ENCODE peak calls at places on chromosome 7, in four cellular contexts. X, W, H and I are unnamed samples.

GRCh38 chr7:50557114-50557513 is 8.1 kb downstream of the DDC start:
- DNase-seq in H (no peak), X (no peak), W (no peak), I (no peak)

GRCh38 chr7:105450177-105450861 is 61.6 kb upstream of the SRPK2 start:
- DNase-seq in H (no peak), X (no peak), W (no peak), I (no peak)

GRCh38 chr7:6367701-6368211 is 80.0 kb downstream of the DAGLB start:
- DNase-seq in X (peak), W (peak), H (no peak), I (no peak)

GRCh38 chr7:14698239-14698638 is 204.3 kb downstream of the DGKB start:
- DNase-seq in W (no peak), X (no peak), H (no peak), I (no peak)

GRCh38 chr7:81857385-81857784 is 87.5 kb upstream of the HGF start:
- DNase-seq in H (no peak), X (no peak), W (peak), I (no peak)

GRCh38 chr7:49255061-49255460 is 330.7 kb downstream of the CDC14C start:
- DNase-seq in W (peak), X (peak), H (no peak), I (no peak)

GRCh38 chr7:158676171-158676840 is 28.3 kb downstream of the NCAPG2 start:
- DNase-seq in H (no peak), W (peak), X (peak), I (no peak)

GRCh38 chr7:125927556-125927955 is 997.9 kb upstream of the POT1 start:
- DNase-seq in X (no peak), H (no peak), W (no peak), I (no peak)

GRCh38 chr7:32036557-32036956 is 33.6 kb downstream of the PDE1C start:
- DNase-seq in X (peak), H (no peak), W (peak), I (no peak)

DNA sequence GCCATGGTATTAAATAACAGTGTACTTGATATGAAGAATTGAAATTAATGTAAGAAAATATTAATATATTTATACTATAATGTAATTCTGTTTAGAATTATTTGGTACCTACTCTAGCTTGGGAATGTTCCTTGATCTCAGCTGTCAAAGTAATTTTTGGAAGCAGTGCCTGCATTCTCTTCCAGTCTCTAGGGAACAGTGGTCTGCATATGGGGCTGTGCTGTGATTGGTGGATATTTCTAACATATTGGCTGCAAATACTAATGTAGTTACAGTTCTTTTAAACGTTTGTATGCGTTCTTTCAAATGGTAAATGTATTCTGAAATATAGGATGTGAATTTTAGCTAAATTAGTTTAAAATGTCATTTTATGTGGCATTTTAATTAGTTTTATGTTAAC is 87.2 kb downstream of the PHF14 start:
- DNase-seq in W (no peak), X (peak), H (no peak), I (no peak)
- H3K4me3 ChIP-seq in W (no peak), X (no peak), H (no peak), I (no peak)

DNA sequence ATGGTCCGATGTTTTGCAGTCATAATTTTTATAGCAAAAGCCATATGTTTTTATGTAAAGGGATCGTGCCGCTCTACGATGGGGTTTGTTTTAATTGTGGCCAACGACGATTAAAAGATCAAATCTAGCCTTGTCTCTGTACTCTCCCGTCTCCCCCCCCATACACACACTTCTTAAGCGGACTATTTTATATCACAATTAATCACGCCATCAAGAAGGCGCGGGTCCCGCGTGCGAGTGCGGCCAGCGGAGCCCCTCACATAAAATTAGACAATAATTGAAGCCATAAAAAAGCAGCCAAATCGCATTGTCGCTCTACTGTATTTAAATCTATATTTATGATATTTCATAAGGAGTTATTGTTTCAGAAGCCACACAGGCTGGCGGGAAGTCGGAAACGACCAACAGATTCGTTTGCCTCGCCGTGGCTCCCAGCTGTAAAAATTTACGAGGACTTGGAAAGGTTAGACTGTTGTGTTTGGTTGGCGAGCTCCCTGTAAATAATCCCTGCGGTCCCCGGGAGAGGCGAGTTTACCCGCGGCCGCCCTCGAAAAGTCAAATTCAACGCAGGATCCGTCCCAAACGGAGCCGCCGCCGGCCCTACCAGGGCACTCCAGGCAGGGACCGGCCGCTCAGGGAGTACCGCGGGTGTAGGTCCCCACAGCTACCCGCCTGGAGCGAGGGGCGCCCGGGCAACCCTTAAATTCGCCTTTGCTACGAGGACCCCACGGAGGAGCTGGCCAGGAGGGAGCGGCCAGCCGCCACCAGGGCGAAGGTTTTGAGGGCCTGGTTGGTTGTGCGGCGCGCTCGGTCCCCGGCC is 528 bp upstream of the HOXA9 start:
- DNase-seq in W (no peak), X (peak), H (no peak), I (no peak)
- H3K4me3 ChIP-seq in W (no peak), X (peak), H (no peak), I (no peak)

DNA sequence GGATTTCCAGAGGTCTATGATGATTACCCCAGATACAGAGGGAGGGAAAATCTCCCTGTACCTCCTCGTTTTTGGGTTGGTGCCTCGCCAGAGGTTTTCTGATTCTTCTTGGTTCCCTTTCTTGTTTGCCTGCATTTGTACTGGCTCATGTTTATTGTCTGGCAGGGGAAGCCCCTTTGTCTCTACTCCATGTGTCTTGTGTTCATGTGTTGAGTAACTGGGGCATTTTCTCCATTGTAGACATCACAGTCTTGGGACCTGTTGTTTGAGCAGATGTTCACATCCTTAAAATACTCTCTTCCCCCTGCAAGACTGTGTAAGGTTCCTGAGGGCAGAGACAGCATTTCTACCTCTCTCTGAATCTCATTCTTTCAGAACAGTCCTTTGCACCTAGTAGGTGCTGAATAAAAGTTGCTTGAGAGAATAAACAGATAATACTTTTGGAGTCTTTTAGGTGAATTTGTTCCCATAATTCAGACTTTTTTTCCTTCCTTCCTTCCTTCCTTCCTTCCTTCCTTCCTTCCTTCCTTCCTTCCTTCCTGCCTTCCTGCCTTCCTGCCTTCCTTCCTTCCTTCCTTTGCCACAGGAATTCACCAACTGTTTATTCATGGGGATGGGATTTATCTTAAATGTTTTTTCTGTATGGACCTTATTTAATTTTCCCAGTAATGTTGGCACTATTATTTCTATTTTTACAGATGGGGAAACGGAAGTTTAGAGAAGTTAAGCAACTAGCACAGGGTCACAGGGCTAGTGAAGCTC is 25.2 kb downstream of the CDK14 start:
- DNase-seq in X (no peak), W (no peak), H (no peak), I (no peak)
- H3K4me3 ChIP-seq in X (no peak), W (no peak), H (no peak), I (no peak)

GRCh38 chr7:99381664-99382075 is 7.1 kb downstream of the ARPC1B start:
- DNase-seq in X (no peak), W (no peak), H (no peak), I (no peak)

GRCh38 chr7:99383203-99383602 is 8.7 kb downstream of the ARPC1B start:
- DNase-seq in H (no peak), W (no peak), X (no peak), I (no peak)

GRCh38 chr7:99380823-99381663 is 6.5 kb downstream of the ARPC1B start:
- DNase-seq in H (peak), X (no peak), W (no peak), I (peak)

GRCh38 chr7:99379043-99379577 is 4.6 kb downstream of the ARPC1B start:
- DNase-seq in W (peak), H (peak), X (peak), I (no peak)

DNA sequence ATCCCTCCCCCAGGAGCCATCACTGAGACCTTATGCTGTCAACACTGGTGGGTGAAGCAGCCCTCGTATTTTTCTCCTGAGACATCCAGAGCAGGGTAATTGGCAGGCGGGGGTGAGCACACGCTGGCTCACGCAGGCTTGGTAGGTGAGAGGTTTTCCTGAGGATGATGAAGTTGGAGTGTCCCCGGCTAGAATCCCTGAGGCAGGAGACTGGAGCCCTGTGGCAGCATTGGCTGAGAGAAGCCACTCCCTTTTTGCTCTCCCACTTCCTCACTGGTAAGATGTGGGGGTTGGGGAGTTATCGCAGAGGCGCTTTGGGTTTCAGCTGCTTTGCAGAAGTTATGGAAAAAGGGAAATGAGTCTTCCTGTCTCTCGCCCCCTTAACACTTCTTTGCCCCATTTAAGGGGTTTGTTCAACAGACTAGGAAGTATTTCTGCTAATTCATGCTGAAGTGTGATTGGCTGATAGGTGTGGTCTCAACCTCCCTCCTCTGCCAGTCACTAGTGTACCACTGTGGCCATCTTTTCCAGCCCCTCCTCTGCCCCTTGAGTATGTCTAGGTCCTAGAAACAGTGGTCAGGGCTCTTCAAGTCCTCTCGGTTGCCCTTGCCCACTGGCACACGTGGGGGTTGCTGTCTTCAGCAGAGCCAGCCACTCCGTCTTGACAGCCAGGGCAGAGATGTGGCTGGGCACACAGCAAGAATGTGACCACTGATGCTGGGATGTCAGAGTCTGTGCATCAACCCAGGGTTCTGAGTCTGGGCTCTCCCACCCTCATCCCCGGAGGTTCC is 5.7 kb downstream of the ARPC1B start:
- DNase-seq in X (peak), H (peak), W (peak), I (peak)
- H3K4me3 ChIP-seq in X (peak), H (peak), W (peak), I (peak)